ENCODE peak calls at places on chromosomes 3 and 15, in five cellular contexts. R is GM23248, M is T follicular helper cell, K is nephron progenitor cell, A is non-pigmented ciliary epithelial cell. C is an unnamed sample.

GRCh38 chr3:128584412-128585020 is 66.1 kb downstream of the RPN1 start:
- DNase-seq in R (peak), M (no peak), K (peak), A (no peak), C (peak)

GRCh38 chr3:128547368-128547987 is 54.5 kb upstream of the GATA2 start:
- DNase-seq in R (peak), K (no peak), A (peak), M (no peak), C (no peak)

GRCh38 chr15:69134841-69135240 is 25.6 kb upstream of the GLCE start:
- DNase-seq in A (no peak), R (no peak), K (no peak), M (no peak), C (no peak)

GRCh38 chr3:138440137-138440536 is 5.7 kb downstream of the ESYT3 start:
- DNase-seq in K (no peak), A (no peak), M (no peak), R (no peak), C (no peak)

GRCh38 chr3:184737641-184738518 is 26.0 kb upstream of the MAGEF1 start:
- DNase-seq in A (peak), K (no peak), M (no peak), R (peak), C (no peak)

GRCh38 chr15:79089331-79089889 is 1.2 kb downstream of the RASGRF1 start:
- DNase-seq in R (no peak), K (peak), M (no peak), A (no peak), C (no peak)

GRCh38 chr15:84715442-84716035 is 400 bp downstream of the SEC11A start:
- DNase-seq in M (no peak), A (no peak), R (peak), K (peak), C (peak)

GRCh38 chr3:126180477-126181397 is at the start of gene ALDH1L1:
- DNase-seq in A (no peak), R (peak), K (peak), M (no peak), C (no peak)

GRCh38 chr3:46896386-46896785 is 18.9 kb downstream of the PTH1R start:
- DNase-seq in K (no peak), A (no peak), R (no peak), M (no peak), C (no peak)

GRCh38 chr15:91471410-91471993 is 371.4 kb downstream of the SV2B start:
- DNase-seq in R (no peak), K (no peak), M (no peak), A (no peak), C (no peak)

GRCh38 chr3:179760944-179761343 is 108.1 kb downstream of the USP13 start:
- DNase-seq in K (no peak), A (peak), M (no peak), R (peak), C (no peak)

GRCh38 chr15:41923424-41923999 is 29.7 kb upstream of the SPTBN5 start:
- DNase-seq in K (no peak), A (no peak), M (no peak), R (peak), C (no peak)

GRCh38 chr3:114496874-114497273 is 203.0 kb downstream of the TIGIT start:
- DNase-seq in R (peak), A (no peak), M (no peak), K (no peak), C (no peak)

GRCh38 chr3:39052613-39053012 is 797 bp downstream of the WDR48 start:
- DNase-seq in K (peak), R (peak), M (no peak), A (no peak), C (no peak)

GRCh38 chr15:35067501-35068347 is 17.4 kb downstream of the NANOGP8 start:
- DNase-seq in R (no peak), K (no peak), M (no peak), A (no peak), C (no peak)

GRCh38 chr3:4495294-4496110 is 2.4 kb downstream of the ITPR1 start:
- DNase-seq in A (no peak), K (no peak), R (no peak), M (no peak), C (no peak)

GRCh38 chr15:98547741-98548166 is 100.6 kb upstream of the IGF1R start:
- DNase-seq in R (peak), M (no peak), A (no peak), K (peak), C (no peak)